ENCODE peak calls at places on chromosomes 6 and 20, in seven cellular contexts. One of them, this sample, is unnamed.

GRCh38 chr20:63536997-63537524 is at the start of gene PTK6:
- DNase-seq in HepG2: no peak
- DNase-seq in H1: no peak
- DNase-seq in HCT116: no peak
- DNase-seq in GM12878: no peak
- DNase-seq in WTC11: no peak
- DNase-seq in K562: no peak
- DNase-seq in this sample: no peak

GRCh38 chr6:167774881-167775280 is 51.8 kb upstream of the AFDN start:
- DNase-seq in HepG2: no peak
- DNase-seq in H1: no peak
- DNase-seq in HCT116: no peak
- DNase-seq in GM12878: no peak
- DNase-seq in WTC11: no peak
- DNase-seq in K562: no peak
- DNase-seq in this sample: no peak

GRCh38 chr6:103783344-103783743 is 1076.4 kb downstream of the HACE1 start:
- DNase-seq in HepG2: no peak
- DNase-seq in H1: no peak
- DNase-seq in HCT116: no peak
- DNase-seq in GM12878: no peak
- DNase-seq in WTC11: no peak
- DNase-seq in K562: no peak
- DNase-seq in this sample: peak; percentile 17

GRCh38 chr6:42710316-42710715 is 12.1 kb downstream of the PRPH2 start:
- DNase-seq in HepG2: no peak
- DNase-seq in H1: no peak
- DNase-seq in HCT116: no peak
- DNase-seq in GM12878: no peak
- DNase-seq in WTC11: no peak
- DNase-seq in K562: peak; percentile 38
- DNase-seq in this sample: no peak

GRCh38 chr6:123771126-123771525 is 32.5 kb upstream of the NKAIN2 start:
- DNase-seq in HepG2: no peak
- DNase-seq in H1: no peak
- DNase-seq in HCT116: no peak
- DNase-seq in GM12878: no peak
- DNase-seq in WTC11: no peak
- DNase-seq in K562: no peak
- DNase-seq in this sample: no peak

GRCh38 chr20:37976862-37977261 is 56.4 kb downstream of the TTI1 start:
- DNase-seq in HepG2: no peak
- DNase-seq in H1: no peak
- DNase-seq in HCT116: no peak
- DNase-seq in GM12878: no peak
- DNase-seq in WTC11: no peak
- DNase-seq in K562: no peak
- DNase-seq in this sample: no peak

GRCh38 chr6:166097914-166098522 is 69.6 kb downstream of the TBXT start:
- DNase-seq in HepG2: peak; percentile 29
- DNase-seq in H1: peak; percentile 77
- DNase-seq in HCT116: peak; percentile 49
- DNase-seq in GM12878: no peak
- DNase-seq in WTC11: peak; percentile 89
- DNase-seq in K562: peak; percentile 56
- DNase-seq in this sample: peak; percentile 89

GRCh38 chr6:132812255-132812732 is 2.1 kb upstream of the RPS12 start:
- DNase-seq in HepG2: peak; percentile 15
- DNase-seq in H1: no peak
- DNase-seq in HCT116: no peak
- DNase-seq in GM12878: no peak
- DNase-seq in WTC11: no peak
- DNase-seq in K562: peak; percentile 58
- DNase-seq in this sample: no peak

GRCh38 chr6:153231048-153231635 is 100.1 kb upstream of the RGS17 start:
- DNase-seq in HepG2: peak; percentile 40
- DNase-seq in H1: peak; percentile 58
- DNase-seq in HCT116: peak; percentile 52
- DNase-seq in GM12878: no peak
- DNase-seq in WTC11: peak; percentile 87
- DNase-seq in K562: peak; percentile 7
- DNase-seq in this sample: peak; percentile 75

GRCh38 chr6:165222315-165223025 is 86.9 kb downstream of the C6orf118 start:
- DNase-seq in HepG2: no peak
- DNase-seq in H1: no peak
- DNase-seq in HCT116: no peak
- DNase-seq in GM12878: no peak
- DNase-seq in WTC11: no peak
- DNase-seq in K562: no peak
- DNase-seq in this sample: no peak

GRCh38 chr20:47985092-47985850 is 200.0 kb upstream of the SULF2 start:
- DNase-seq in HepG2: no peak
- DNase-seq in H1: no peak
- DNase-seq in HCT116: no peak
- DNase-seq in GM12878: no peak
- DNase-seq in WTC11: peak; percentile 34
- DNase-seq in K562: peak; percentile 46
- DNase-seq in this sample: peak; percentile 50

GRCh38 chr6:108166664-108167448 is 1.0 kb downstream of the NR2E1 start:
- DNase-seq in HepG2: no peak
- DNase-seq in H1: no peak
- DNase-seq in HCT116: no peak
- DNase-seq in GM12878: no peak
- DNase-seq in WTC11: peak; percentile 38
- DNase-seq in K562: no peak
- DNase-seq in this sample: no peak

GRCh38 chr6:42313941-42314570 is 96.4 kb upstream of the MRPS10 start:
- DNase-seq in HepG2: no peak
- DNase-seq in H1: no peak
- DNase-seq in HCT116: no peak
- DNase-seq in GM12878: no peak
- DNase-seq in WTC11: no peak
- DNase-seq in K562: peak; percentile 20
- DNase-seq in this sample: no peak

GRCh38 chr6:27890351-27891299 is 21.6 kb downstream of the OR2B2 start:
- DNase-seq in HepG2: no peak
- DNase-seq in H1: no peak
- DNase-seq in HCT116: peak; percentile 97
- DNase-seq in GM12878: peak; percentile 100
- DNase-seq in WTC11: peak; percentile 74
- DNase-seq in K562: peak; percentile 94
- DNase-seq in this sample: peak; percentile 18

GRCh38 chr6:167351656-167352354 is 26.9 kb downstream of the TTLL2 start:
- DNase-seq in HepG2: no peak
- DNase-seq in H1: no peak
- DNase-seq in HCT116: no peak
- DNase-seq in GM12878: no peak
- DNase-seq in WTC11: no peak
- DNase-seq in K562: no peak
- DNase-seq in this sample: no peak

GRCh38 chr20:7090001-7090400 is 322.5 kb downstream of the BMP2 start:
- DNase-seq in HepG2: no peak
- DNase-seq in H1: no peak
- DNase-seq in HCT116: no peak
- DNase-seq in GM12878: no peak
- DNase-seq in WTC11: no peak
- DNase-seq in K562: no peak
- DNase-seq in this sample: no peak

GRCh38 chr6:30171677-30172471 is 8.5 kb downstream of the TRIM15 start:
- DNase-seq in HepG2: no peak
- DNase-seq in H1: peak; percentile 31
- DNase-seq in HCT116: no peak
- DNase-seq in GM12878: no peak
- DNase-seq in WTC11: peak; percentile 74
- DNase-seq in K562: peak; percentile 24
- DNase-seq in this sample: no peak

GRCh38 chr6:125546827-125547226 is 202.6 kb upstream of the HEY2 start:
- DNase-seq in HepG2: peak; percentile 57
- DNase-seq in H1: no peak
- DNase-seq in HCT116: peak; percentile 13
- DNase-seq in GM12878: no peak
- DNase-seq in WTC11: no peak
- DNase-seq in K562: peak; percentile 11
- DNase-seq in this sample: peak; percentile 52

GRCh38 chr6:86723729-86724128 is 213.6 kb upstream of the HTR1E start:
- DNase-seq in HepG2: no peak
- DNase-seq in H1: no peak
- DNase-seq in HCT116: no peak
- DNase-seq in GM12878: no peak
- DNase-seq in WTC11: no peak
- DNase-seq in K562: no peak
- DNase-seq in this sample: no peak

GRCh38 chr6:29975561-29975907 is 33.2 kb downstream of the HLA-A start:
- DNase-seq in HepG2: no peak
- DNase-seq in H1: no peak
- DNase-seq in HCT116: no peak
- DNase-seq in GM12878: no peak
- DNase-seq in WTC11: peak; percentile 31
- DNase-seq in K562: no peak
- DNase-seq in this sample: no peak

GRCh38 chr6:69138173-69138572 is 503.1 kb downstream of the ADGRB3 start:
- DNase-seq in HepG2: no peak
- DNase-seq in H1: no peak
- DNase-seq in HCT116: no peak
- DNase-seq in GM12878: no peak
- DNase-seq in WTC11: no peak
- DNase-seq in K562: no peak
- DNase-seq in this sample: no peak

GRCh38 chr6:127146935-127147334 is 28.5 kb downstream of the RSPO3 start:
- DNase-seq in HepG2: no peak
- DNase-seq in H1: peak; percentile 10
- DNase-seq in HCT116: no peak
- DNase-seq in GM12878: no peak
- DNase-seq in WTC11: peak; percentile 12
- DNase-seq in K562: no peak
- DNase-seq in this sample: peak; percentile 19

GRCh38 chr20:18031888-18032509 is 25.7 kb downstream of the OVOL2 start:
- DNase-seq in HepG2: no peak
- DNase-seq in H1: no peak
- DNase-seq in HCT116: no peak
- DNase-seq in GM12878: no peak
- DNase-seq in WTC11: no peak
- DNase-seq in K562: no peak
- DNase-seq in this sample: no peak

GRCh38 chr6:113644861-113645575 is 212.1 kb upstream of the MARCKS start:
- DNase-seq in HepG2: peak; percentile 31
- DNase-seq in H1: no peak
- DNase-seq in HCT116: peak; percentile 40
- DNase-seq in GM12878: peak; percentile 87
- DNase-seq in WTC11: no peak
- DNase-seq in K562: no peak
- DNase-seq in this sample: no peak

GRCh38 chr6:106099235-106099537 is 13.1 kb downstream of the PRDM1 start:
- DNase-seq in HepG2: no peak
- DNase-seq in H1: no peak
- DNase-seq in HCT116: no peak
- DNase-seq in GM12878: no peak
- DNase-seq in WTC11: no peak
- DNase-seq in K562: peak; percentile 26
- DNase-seq in this sample: no peak

GRCh38 chr6:143060806-143061596 is at the start of gene AIG1:
- DNase-seq in HepG2: no peak
- DNase-seq in H1: no peak
- DNase-seq in HCT116: peak; percentile 47
- DNase-seq in GM12878: no peak
- DNase-seq in WTC11: peak; percentile 64
- DNase-seq in K562: peak; percentile 39
- DNase-seq in this sample: no peak

GRCh38 chr6:144319193-144319592 is 34.1 kb downstream of the UTRN start:
- DNase-seq in HepG2: no peak
- DNase-seq in H1: no peak
- DNase-seq in HCT116: no peak
- DNase-seq in GM12878: no peak
- DNase-seq in WTC11: no peak
- DNase-seq in K562: no peak
- DNase-seq in this sample: no peak

GRCh38 chr20:53216856-53217576 is 244.9 kb downstream of the TSHZ2 start:
- DNase-seq in HepG2: peak; percentile 50
- DNase-seq in H1: peak; percentile 68
- DNase-seq in HCT116: peak; percentile 28
- DNase-seq in GM12878: no peak
- DNase-seq in WTC11: peak; percentile 95
- DNase-seq in K562: peak; percentile 72
- DNase-seq in this sample: peak; percentile 79
- TF ChIP-seq SP1 in HepG2: no peak
- TF ChIP-seq SP1 in H1: no peak
- TF ChIP-seq SP1 in HCT116: no peak
- TF ChIP-seq SP1 in GM12878: no peak
- TF ChIP-seq SP1 in WTC11: peak; percentile 40
- TF ChIP-seq SP1 in K562: no peak
- TF ChIP-seq SP1 in this sample: no peak

DNA sequence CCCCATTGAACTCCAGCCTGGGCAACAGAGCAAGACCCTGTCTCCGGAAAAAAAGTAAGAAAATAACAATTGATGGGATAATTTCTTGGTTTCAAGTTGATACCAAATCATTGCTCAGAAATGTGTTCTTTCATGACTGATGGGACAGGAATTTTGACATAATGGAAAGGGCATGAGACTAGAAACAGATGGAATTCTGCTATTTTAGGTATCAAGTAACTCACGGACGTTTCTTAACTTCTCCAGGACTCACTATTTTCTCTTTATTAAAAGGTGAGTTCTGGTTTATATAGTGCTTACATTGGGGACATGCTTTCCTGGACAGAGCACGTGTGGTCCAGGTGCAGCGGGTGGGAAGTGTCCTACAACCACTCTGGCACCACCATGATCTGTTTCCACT is 6.0 kb upstream of the DSP start:
- DNase-seq in HepG2: no peak
- DNase-seq in H1: no peak
- DNase-seq in HCT116: no peak
- DNase-seq in GM12878: no peak
- DNase-seq in WTC11: no peak
- DNase-seq in K562: no peak
- DNase-seq in this sample: no peak
- TF ChIP-seq SP1 in HepG2: no peak
- TF ChIP-seq SP1 in H1: no peak
- TF ChIP-seq SP1 in HCT116: no peak
- TF ChIP-seq SP1 in GM12878: no peak
- TF ChIP-seq SP1 in WTC11: no peak
- TF ChIP-seq SP1 in K562: no peak
- TF ChIP-seq SP1 in this sample: no peak

DNA sequence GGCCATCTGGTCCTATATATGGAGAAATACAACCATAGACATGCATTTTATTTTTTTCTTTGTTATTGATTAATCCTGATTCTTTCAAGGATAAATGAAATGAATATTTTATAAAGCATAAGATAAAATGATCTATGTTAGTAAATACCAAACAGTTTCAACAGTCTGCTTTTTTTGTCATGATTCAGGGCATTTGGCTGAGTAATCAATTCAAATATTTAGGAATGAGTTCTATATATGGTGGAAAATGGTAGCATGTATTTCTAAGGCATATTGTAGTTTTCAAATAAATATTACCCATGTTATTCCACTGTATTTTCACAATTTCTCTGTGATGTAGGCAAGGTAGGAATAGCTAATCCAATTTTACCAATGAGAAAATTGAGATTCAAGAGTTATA is 287.5 kb upstream of the FKBP1C start:
- DNase-seq in HepG2: no peak
- DNase-seq in H1: no peak
- DNase-seq in HCT116: no peak
- DNase-seq in GM12878: no peak
- DNase-seq in WTC11: no peak
- DNase-seq in K562: no peak
- DNase-seq in this sample: no peak
- TF ChIP-seq SP1 in HepG2: no peak
- TF ChIP-seq SP1 in H1: no peak
- TF ChIP-seq SP1 in HCT116: no peak
- TF ChIP-seq SP1 in GM12878: no peak
- TF ChIP-seq SP1 in WTC11: no peak
- TF ChIP-seq SP1 in K562: no peak
- TF ChIP-seq SP1 in this sample: no peak

GRCh38 chr20:32626859-32627636 is 41.9 kb upstream of the NOL4L start:
- DNase-seq in HepG2: no peak
- DNase-seq in H1: no peak
- DNase-seq in HCT116: no peak
- DNase-seq in GM12878: no peak
- DNase-seq in WTC11: no peak
- DNase-seq in K562: no peak
- DNase-seq in this sample: no peak
- TF ChIP-seq SP1 in HepG2: no peak
- TF ChIP-seq SP1 in H1: no peak
- TF ChIP-seq SP1 in HCT116: no peak
- TF ChIP-seq SP1 in GM12878: no peak
- TF ChIP-seq SP1 in WTC11: no peak
- TF ChIP-seq SP1 in K562: no peak
- TF ChIP-seq SP1 in this sample: no peak

This sample was measured in HEK293T.